ENCODE peak calls at places on chromosome 4, in four cellular contexts. G, Y, T and C are unnamed samples.

GRCh38 chr4:89583106-89583505 is 253.9 kb downstream of the SNCA start:
- DNase-seq in G (no peak), Y (no peak), T (no peak), C (no peak)

GRCh38 chr4:147863808-147864472 is 132.1 kb downstream of the ARHGAP10 start:
- DNase-seq in G (no peak), T (no peak), Y (no peak), C (no peak)

GRCh38 chr4:22030321-22030720 is 81.7 kb upstream of the KCNIP4 start:
- DNase-seq in T (no peak), Y (no peak), G (no peak), C (no peak)

GRCh38 chr4:16217300-16218051 is 8.8 kb downstream of the TAPT1 start:
- DNase-seq in Y (no peak), G (no peak), T (no peak), C (no peak)

GRCh38 chr4:90328558-90328957 is 201.4 kb downstream of the CCSER1 start:
- DNase-seq in G (peak; percentile 33), T (peak; percentile 41), Y (no peak), C (no peak)

GRCh38 chr4:76310683-76311082 is 4.2 kb downstream of the STBD1 start:
- DNase-seq in Y (no peak), T (no peak), G (no peak), C (no peak)

GRCh38 chr4:184434021-184434420 is 40.3 kb downstream of the IRF2 start:
- DNase-seq in T (no peak), Y (no peak), G (no peak), C (no peak)

GRCh38 chr4:40157444-40157843 is 39.4 kb upstream of the RHOH start:
- DNase-seq in Y (no peak), T (no peak), G (no peak), C (no peak)

GRCh38 chr4:103306870-103307345 is 108.8 kb upstream of the CENPE start:
- DNase-seq in Y (no peak), T (no peak), G (peak; percentile 19), C (no peak)

GRCh38 chr4:158770671-158771070 is 1.8 kb downstream of the FNIP2 start:
- DNase-seq in Y (no peak), G (no peak), T (no peak), C (no peak)

GRCh38 chr4:183906736-183907651 is 1.9 kb downstream of the STOX2 start:
- DNase-seq in Y (peak; percentile 6), T (no peak), G (no peak), C (no peak)

GRCh38 chr4:109966891-109967481 is 54.3 kb downstream of the EGF start:
- DNase-seq in G (no peak), T (no peak), Y (no peak), C (no peak)

GRCh38 chr4:86967798-86968197 is 33.0 kb downstream of the AFF1 start:
- DNase-seq in G (no peak), T (no peak), Y (no peak), C (no peak)